ENCODE peak calls at places on chromosome 19, in four cellular contexts. One of them, this sample, is unnamed.
A peak's percentile ranks its signal among the peaks of the same experiment; 100 is the strongest.

GRCh38 chr19:15829277-15829770 is 13.9 kb upstream of the OR10H1 start:
- DNase-seq in prostate gland: no peak
- DNase-seq in CD4-positive, alpha-beta T cell: no peak
- DNase-seq in fibroblast of lung: no peak
- DNase-seq in this sample: no peak

GRCh38 chr19:56639217-56639616 is 3.7 kb upstream of the SMIM17 start:
- DNase-seq in prostate gland: no peak
- DNase-seq in CD4-positive, alpha-beta T cell: no peak
- DNase-seq in fibroblast of lung: peak; percentile 10
- DNase-seq in this sample: no peak

GRCh38 chr19:12956446-12957388 is at the start of gene GADD45GIP1:
- DNase-seq in prostate gland: peak; percentile 44
- DNase-seq in CD4-positive, alpha-beta T cell: peak; percentile 82
- DNase-seq in fibroblast of lung: peak; percentile 73
- DNase-seq in this sample: peak; percentile 86

GRCh38 chr19:45130888-45131615 is 29.7 kb downstream of the NKPD1 start:
- DNase-seq in prostate gland: peak; percentile 21
- DNase-seq in CD4-positive, alpha-beta T cell: no peak
- DNase-seq in fibroblast of lung: peak; percentile 24
- DNase-seq in this sample: peak; percentile 41

GRCh38 chr19:3862826-3863500 is 5.9 kb downstream of the ZFR2 start:
- DNase-seq in prostate gland: no peak
- DNase-seq in CD4-positive, alpha-beta T cell: no peak
- DNase-seq in fibroblast of lung: no peak
- DNase-seq in this sample: no peak

GRCh38 chr19:13875824-13876223 is 1.1 kb upstream of the NANOS3 start:
- DNase-seq in prostate gland: no peak
- DNase-seq in CD4-positive, alpha-beta T cell: no peak
- DNase-seq in fibroblast of lung: no peak
- DNase-seq in this sample: no peak

GRCh38 chr19:3131168-3131567 is 4.7 kb upstream of the GNA15 start:
- DNase-seq in prostate gland: no peak
- DNase-seq in CD4-positive, alpha-beta T cell: no peak
- DNase-seq in fibroblast of lung: no peak
- DNase-seq in this sample: no peak

GRCh38 chr19:32928806-32929205 is 43.0 kb downstream of the CEP89 start:
- DNase-seq in prostate gland: no peak
- DNase-seq in CD4-positive, alpha-beta T cell: no peak
- DNase-seq in fibroblast of lung: no peak
- DNase-seq in this sample: no peak

GRCh38 chr19:39704181-39705044 is at the start of gene LGALS14:
- DNase-seq in prostate gland: no peak
- DNase-seq in CD4-positive, alpha-beta T cell: no peak
- DNase-seq in fibroblast of lung: no peak
- DNase-seq in this sample: no peak

GRCh38 chr19:15508035-15508710 is at the start of gene CYP4F22:
- DNase-seq in prostate gland: no peak
- DNase-seq in CD4-positive, alpha-beta T cell: no peak
- DNase-seq in fibroblast of lung: no peak
- DNase-seq in this sample: no peak

GRCh38 chr19:37855098-37855497 is 51.3 kb downstream of the WDR87 start:
- DNase-seq in prostate gland: peak; percentile 4
- DNase-seq in CD4-positive, alpha-beta T cell: peak; percentile 34
- DNase-seq in fibroblast of lung: peak; percentile 70
- DNase-seq in this sample: peak; percentile 78

GRCh38 chr19:35044317-35045117 is 3.0 kb downstream of the HPN start:
- DNase-seq in prostate gland: peak; percentile 36
- DNase-seq in CD4-positive, alpha-beta T cell: peak; percentile 68
- DNase-seq in fibroblast of lung: peak; percentile 18
- DNase-seq in this sample: peak; percentile 65

GRCh38 chr19:33273881-33274662 is 28.3 kb downstream of the CEBPA start:
- DNase-seq in prostate gland: peak; percentile 77
- DNase-seq in CD4-positive, alpha-beta T cell: no peak
- DNase-seq in fibroblast of lung: peak; percentile 88
- DNase-seq in this sample: no peak

GRCh38 chr19:51263808-51264207 is 12.9 kb downstream of the SIGLECL1 start:
- DNase-seq in prostate gland: no peak
- DNase-seq in CD4-positive, alpha-beta T cell: no peak
- DNase-seq in fibroblast of lung: no peak
- DNase-seq in this sample: no peak

GRCh38 chr19:13937479-13938360 is 497 bp downstream of the PODNL1 start:
- DNase-seq in prostate gland: no peak
- DNase-seq in CD4-positive, alpha-beta T cell: no peak
- DNase-seq in fibroblast of lung: peak; percentile 60
- DNase-seq in this sample: no peak

GRCh38 chr19:41987141-41987860 is 6.7 kb downstream of the ATP1A3 start:
- DNase-seq in prostate gland: no peak
- DNase-seq in CD4-positive, alpha-beta T cell: no peak
- DNase-seq in fibroblast of lung: no peak
- DNase-seq in this sample: no peak

GRCh38 chr19:46659151-46660007 is 1.6 kb downstream of the DACT3 start:
- DNase-seq in prostate gland: no peak
- DNase-seq in CD4-positive, alpha-beta T cell: no peak
- DNase-seq in fibroblast of lung: no peak
- DNase-seq in this sample: no peak

GRCh38 chr19:39805120-39805519 is 26.5 kb downstream of the LEUTX start:
- DNase-seq in prostate gland: no peak
- DNase-seq in CD4-positive, alpha-beta T cell: no peak
- DNase-seq in fibroblast of lung: no peak
- DNase-seq in this sample: no peak

GRCh38 chr19:18768997-18769891 is 21.9 kb downstream of the COMP start:
- DNase-seq in prostate gland: no peak
- DNase-seq in CD4-positive, alpha-beta T cell: no peak
- DNase-seq in fibroblast of lung: no peak
- DNase-seq in this sample: no peak

GRCh38 chr19:40407714-40408600 is 5.2 kb downstream of the PRX start:
- DNase-seq in prostate gland: no peak
- DNase-seq in CD4-positive, alpha-beta T cell: no peak
- DNase-seq in fibroblast of lung: no peak
- DNase-seq in this sample: no peak

GRCh38 chr19:51158474-51159129 is 16.5 kb downstream of the SIGLEC7 start:
- DNase-seq in prostate gland: peak; percentile 39
- DNase-seq in CD4-positive, alpha-beta T cell: peak; percentile 74
- DNase-seq in fibroblast of lung: no peak
- DNase-seq in this sample: peak; percentile 39

GRCh38 chr19:54094601-54095000 is 6.0 kb downstream of the OSCAR start:
- DNase-seq in prostate gland: no peak
- DNase-seq in CD4-positive, alpha-beta T cell: no peak
- DNase-seq in fibroblast of lung: no peak
- DNase-seq in this sample: no peak

GRCh38 chr19:18906605-18907519 is 10.9 kb upstream of the CERS1 start:
- DNase-seq in prostate gland: no peak
- DNase-seq in CD4-positive, alpha-beta T cell: no peak
- DNase-seq in fibroblast of lung: no peak
- DNase-seq in this sample: no peak

DNA sequence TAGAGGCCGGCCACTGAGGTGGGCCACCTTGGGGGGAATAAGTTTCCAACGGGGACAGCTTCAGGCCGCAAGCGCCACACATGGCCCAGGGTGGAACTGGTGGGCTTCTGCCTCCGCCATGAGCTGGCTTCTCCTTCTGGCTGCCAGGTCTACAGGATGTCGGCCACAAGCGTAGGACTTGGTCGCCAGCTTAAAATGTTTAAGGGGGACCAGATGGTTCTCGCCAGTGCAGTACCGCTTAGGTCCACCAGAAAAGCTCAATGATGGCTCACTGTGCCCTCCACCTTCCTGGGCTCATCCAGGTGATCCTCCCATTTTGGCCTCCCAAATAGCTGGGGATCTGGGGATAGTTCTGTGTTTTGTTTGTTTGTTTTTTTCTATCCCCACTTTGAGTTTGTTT is 38.7 kb upstream of the ZNF254 start:
- DNase-seq in prostate gland: no peak
- DNase-seq in CD4-positive, alpha-beta T cell: no peak
- DNase-seq in fibroblast of lung: no peak
- DNase-seq in this sample: no peak
- TF ChIP-seq CTCF in prostate gland: no peak
- TF ChIP-seq CTCF in CD4-positive, alpha-beta T cell: no peak
- TF ChIP-seq CTCF in fibroblast of lung: no peak
- TF ChIP-seq CTCF in this sample: no peak

GRCh38 chr19:29667941-29668340 is 2.7 kb downstream of the PLEKHF1 start:
- DNase-seq in prostate gland: no peak
- DNase-seq in CD4-positive, alpha-beta T cell: peak; percentile 69
- DNase-seq in fibroblast of lung: no peak
- DNase-seq in this sample: no peak

GRCh38 chr19:29666634-29667389 is 1.6 kb downstream of the PLEKHF1 start:
- DNase-seq in prostate gland: peak; percentile 70
- DNase-seq in CD4-positive, alpha-beta T cell: peak; percentile 38
- DNase-seq in fibroblast of lung: peak; percentile 70
- DNase-seq in this sample: no peak

GRCh38 chr19:29665826-29666633 is 769 bp downstream of the PLEKHF1 start:
- DNase-seq in prostate gland: no peak
- DNase-seq in CD4-positive, alpha-beta T cell: peak; percentile 34
- DNase-seq in fibroblast of lung: peak; percentile 66
- DNase-seq in this sample: no peak

GRCh38 chr19:29668746-29669609 is 3.7 kb downstream of the PLEKHF1 start:
- DNase-seq in prostate gland: no peak
- DNase-seq in CD4-positive, alpha-beta T cell: no peak
- DNase-seq in fibroblast of lung: no peak
- DNase-seq in this sample: no peak

DNA sequence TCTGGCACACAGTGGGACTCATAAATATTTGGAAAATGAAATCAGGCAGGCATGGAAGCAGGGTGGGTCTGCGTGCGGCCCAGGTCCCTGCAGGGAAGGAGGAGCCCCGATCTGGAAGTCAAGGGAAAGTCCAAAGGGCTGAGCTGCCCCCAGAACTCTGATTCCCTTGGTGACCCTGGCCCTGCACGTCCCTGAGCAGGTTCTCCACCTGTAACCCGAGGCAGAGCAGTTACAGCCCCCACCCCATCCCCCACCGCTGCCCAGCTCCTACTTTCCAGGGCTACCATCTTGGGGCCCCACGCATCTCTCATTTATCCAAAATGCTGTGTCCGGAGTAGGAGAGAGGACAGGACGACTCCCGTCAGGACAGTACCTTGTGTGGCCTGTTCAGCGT is 2.1 kb downstream of the PLEKHF1 start:
- DNase-seq in prostate gland: no peak
- DNase-seq in CD4-positive, alpha-beta T cell: no peak
- DNase-seq in fibroblast of lung: no peak
- DNase-seq in this sample: no peak
- H3K27ac ChIP-seq in prostate gland: peak overlapping the region; percentile 89
- H3K27ac ChIP-seq in CD4-positive, alpha-beta T cell: peak overlapping the region; percentile 85
- H3K27ac ChIP-seq in fibroblast of lung: peak overlapping the region; percentile 90
- H3K27ac ChIP-seq in this sample: peak overlapping the region; percentile 84

DNA sequence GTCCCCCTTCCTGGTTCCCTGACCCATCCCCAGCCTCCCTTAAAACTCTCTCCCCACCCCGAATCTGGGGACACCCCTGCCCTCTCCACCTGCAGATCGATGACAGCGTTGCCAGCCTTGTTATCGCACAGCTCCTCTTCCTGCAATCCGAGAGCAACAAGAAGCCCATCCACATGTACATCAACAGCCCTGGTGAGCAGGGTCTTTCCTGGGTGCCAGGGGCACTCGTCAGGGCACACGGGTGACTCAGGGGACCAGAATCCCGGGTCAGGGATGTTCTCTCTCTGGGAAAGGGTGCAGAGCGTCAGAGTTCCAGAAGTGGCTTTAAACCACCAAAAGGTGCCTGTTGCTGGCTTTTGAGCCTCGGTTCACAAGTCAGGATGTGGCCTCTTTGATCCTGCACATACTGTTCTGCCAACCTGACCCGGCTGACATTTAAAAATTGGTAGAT is 1.0 kb downstream of the CLPP start:
- DNase-seq in prostate gland: no peak
- DNase-seq in CD4-positive, alpha-beta T cell: no peak
- DNase-seq in fibroblast of lung: no peak
- DNase-seq in this sample: no peak
- TF ChIP-seq CTCF in prostate gland: no peak
- TF ChIP-seq CTCF in CD4-positive, alpha-beta T cell: no peak
- TF ChIP-seq CTCF in fibroblast of lung: no peak
- TF ChIP-seq CTCF in this sample: no peak

DNA sequence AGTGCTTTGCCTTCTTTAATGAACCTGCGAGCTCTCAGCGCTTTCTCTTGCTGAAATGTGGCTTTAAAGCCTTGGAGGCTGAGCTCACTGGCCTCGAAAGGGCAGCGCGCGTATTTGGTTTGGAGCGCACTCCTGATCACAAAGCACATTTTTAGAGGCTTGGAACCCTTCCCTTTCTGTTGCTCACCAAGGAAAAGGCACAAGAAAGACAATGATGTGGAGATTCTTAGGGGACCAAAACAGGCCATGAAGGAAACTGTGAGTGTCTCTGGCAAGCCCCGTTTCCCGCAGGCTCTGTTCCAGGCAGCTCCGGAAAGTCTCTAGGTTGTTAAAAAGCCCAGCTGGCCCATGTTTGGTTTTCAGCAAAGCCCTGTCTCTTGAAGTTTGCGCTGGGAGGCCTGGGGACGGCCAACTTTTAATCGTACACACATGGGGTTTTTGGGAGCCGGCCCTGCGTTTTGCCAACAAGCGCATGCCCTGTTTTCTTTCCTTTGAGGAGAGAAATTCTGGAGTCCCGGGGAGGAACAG is 9.4 kb upstream of the SPC24 start:
- DNase-seq in prostate gland: peak; percentile 19
- DNase-seq in CD4-positive, alpha-beta T cell: no peak
- DNase-seq in fibroblast of lung: peak; percentile 94
- DNase-seq in this sample: no peak
- H3K27ac ChIP-seq in prostate gland: peak overlapping the region; percentile 78
- H3K27ac ChIP-seq in CD4-positive, alpha-beta T cell: no peak overlapping the region
- H3K27ac ChIP-seq in fibroblast of lung: peak overlapping the region; percentile 90
- H3K27ac ChIP-seq in this sample: peak overlapping the region; percentile 31

GRCh38 chr19:11405846-11406643 is 13.1 kb downstream of the RGL3 start:
- DNase-seq in prostate gland: no peak
- DNase-seq in CD4-positive, alpha-beta T cell: peak; percentile 43
- DNase-seq in fibroblast of lung: no peak
- DNase-seq in this sample: no peak
- TF ChIP-seq CTCF in prostate gland: no peak
- TF ChIP-seq CTCF in CD4-positive, alpha-beta T cell: no peak
- TF ChIP-seq CTCF in fibroblast of lung: peak; percentile 30
- TF ChIP-seq CTCF in this sample: no peak

GRCh38 chr19:10228925-10229324 is 2.2 kb downstream of the S1PR2 start:
- DNase-seq in prostate gland: no peak
- DNase-seq in CD4-positive, alpha-beta T cell: no peak
- DNase-seq in fibroblast of lung: peak; percentile 30
- DNase-seq in this sample: peak; percentile 35
- H3K27ac ChIP-seq in prostate gland: peak overlapping the region; percentile 2
- H3K27ac ChIP-seq in CD4-positive, alpha-beta T cell: no peak overlapping the region
- H3K27ac ChIP-seq in fibroblast of lung: peak overlapping the region; percentile 46
- H3K27ac ChIP-seq in this sample: no peak overlapping the region

DNA sequence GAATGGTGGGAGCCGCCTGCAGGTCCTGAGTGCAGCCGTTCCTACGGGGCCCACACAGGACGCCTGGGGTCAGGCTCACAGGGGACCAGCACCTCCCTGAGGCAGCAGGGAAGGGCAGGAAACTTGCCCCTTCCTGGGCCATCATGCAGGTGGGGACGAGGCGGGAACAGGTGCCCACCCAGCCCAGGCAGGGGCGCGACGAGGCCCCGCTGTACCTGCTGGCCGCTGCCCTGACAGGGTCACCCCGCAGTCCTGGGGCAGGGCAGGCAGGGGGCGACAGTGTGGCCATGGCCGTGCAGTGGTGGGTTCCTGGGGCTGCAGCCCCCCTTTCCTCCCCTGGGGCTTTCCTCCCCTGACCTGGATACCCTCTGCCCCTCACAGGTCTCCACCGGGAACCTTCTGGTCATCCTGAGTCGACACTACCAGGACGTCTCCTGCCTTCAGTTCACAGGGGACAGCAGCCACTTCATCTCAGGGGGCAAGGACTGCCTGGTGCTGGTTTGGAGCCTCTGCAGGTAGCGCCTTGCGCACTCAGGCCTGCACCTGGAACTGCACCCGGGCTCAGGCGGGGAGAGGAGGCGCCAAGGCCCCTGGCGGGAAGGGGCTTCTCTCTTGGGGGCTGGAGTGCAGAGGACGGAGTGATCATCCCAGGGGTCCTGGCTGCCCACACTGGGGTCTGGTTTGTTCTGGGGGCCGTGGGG is 5.4 kb downstream of the WDR18 start:
- DNase-seq in prostate gland: no peak
- DNase-seq in CD4-positive, alpha-beta T cell: no peak
- DNase-seq in fibroblast of lung: no peak
- DNase-seq in this sample: no peak
- TF ChIP-seq CTCF in prostate gland: no peak
- TF ChIP-seq CTCF in CD4-positive, alpha-beta T cell: no peak
- TF ChIP-seq CTCF in fibroblast of lung: peak; percentile 28
- TF ChIP-seq CTCF in this sample: no peak